ENCODE peak calls at places on chromosomes 2 and 18, in seven cellular contexts. A is thoracic aorta, I is left lung, D is heart left ventricle, W is Peyer's patch, F is fibroblast of lung, C is cardiac muscle cell. Y is an unnamed sample. For H3K4me1, the result is how much of the 10 kb centered on the place peaks cover.

GRCh38 chr18:3593381-3593903 is 143.5 kb downstream of the TGIF1 start:
- DNase-seq in A (no peak), I (no peak), D (no peak), W (no peak), F (peak), C (no peak), Y (no peak)

GRCh38 chr2:83081835-83082522 is 1377.1 kb downstream of the SUCLG1 start:
- DNase-seq in A (no peak), I (no peak), D (peak), W (no peak), F (peak), C (peak), Y (no peak)

GRCh38 chr18:32468147-32468845 is 2.4 kb downstream of the GAREM1 start:
- DNase-seq in A (no peak), I (no peak), D (no peak), W (no peak), F (peak), C (no peak), Y (no peak)

GRCh38 chr2:109247340-109247739 is 118.3 kb downstream of the SH3RF3 start:
- DNase-seq in A (no peak), I (no peak), D (no peak), W (no peak), F (no peak), C (no peak), Y (no peak)

GRCh38 chr2:191806396-191806795 is 40.5 kb downstream of the CAVIN2 start:
- DNase-seq in A (no peak), I (no peak), D (no peak), W (no peak), F (no peak), C (no peak), Y (no peak)

GRCh38 chr2:191844706-191845105 is 2.2 kb downstream of the CAVIN2 start:
- DNase-seq in A (no peak), I (no peak), D (no peak), W (no peak), F (no peak), C (no peak), Y (no peak)

GRCh38 chr18:22813648-22814328 is 119.3 kb upstream of the RBBP8 start:
- DNase-seq in A (no peak), I (no peak), D (no peak), W (no peak), F (peak), C (peak), Y (no peak)

GRCh38 chr2:133266075-133266925 is 302.0 kb downstream of the NCKAP5 start:
- DNase-seq in A (no peak), I (no peak), D (no peak), W (no peak), F (peak), C (peak), Y (no peak)

GRCh38 chr2:10188211-10188610 is 65.7 kb downstream of the RRM2 start:
- DNase-seq in A (no peak), I (no peak), D (no peak), W (no peak), F (peak), C (no peak), Y (no peak)
- TF ChIP-seq CTCF in A (no peak), I (no peak), D (no peak), W (peak), F (no peak), C (peak), Y (no peak)

DNA sequence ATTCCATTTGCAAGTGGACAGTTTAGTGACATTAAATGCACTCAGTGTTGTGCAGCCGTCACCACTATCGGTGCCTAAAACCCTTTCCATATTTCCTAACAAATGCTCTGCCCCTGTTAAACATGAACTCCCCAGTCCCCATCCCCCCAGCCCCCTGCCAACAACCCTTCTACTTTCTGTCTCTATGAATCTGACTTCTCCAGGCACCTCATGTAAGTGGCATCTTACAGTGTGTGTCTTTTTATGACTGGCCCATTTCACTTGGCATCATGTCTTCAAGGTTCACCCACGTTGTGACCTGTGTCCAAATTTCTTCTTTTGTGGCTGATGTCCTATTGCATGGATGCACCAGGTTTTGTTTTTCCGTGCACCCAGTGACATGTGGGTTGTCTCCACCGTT is 140.9 kb upstream of the GPC1 start:
- DNase-seq in A (no peak), I (no peak), D (no peak), W (no peak), F (no peak), C (no peak), Y (no peak)
- H3K4me1 ChIP-seq in A (under half), I (under half), D (under half), W (under half), F (under half), C (under half), Y (under half)

DNA sequence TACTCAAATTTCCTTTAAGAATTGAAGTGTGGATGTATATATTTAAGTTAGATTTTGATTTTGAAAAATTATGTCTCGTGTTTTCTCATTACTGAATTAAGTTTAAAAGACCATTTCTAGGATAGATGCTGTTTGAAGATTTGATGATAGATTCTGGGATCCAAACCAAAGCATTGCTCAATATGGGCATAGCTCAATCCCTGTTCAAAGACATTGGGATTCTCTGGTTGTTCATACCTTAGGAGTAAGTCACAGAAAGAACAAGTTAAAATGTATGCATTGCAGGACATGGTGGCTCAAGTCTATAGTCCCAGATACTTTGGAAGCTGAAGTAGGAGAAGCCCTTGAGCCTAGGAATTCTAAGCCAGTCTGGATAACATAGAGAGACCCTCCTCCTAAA is 622.3 kb downstream of the ADCYAP1 start:
- DNase-seq in A (no peak), I (no peak), D (no peak), W (no peak), F (no peak), C (no peak), Y (no peak)
- TF ChIP-seq CTCF in A (no peak), I (no peak), D (no peak), W (no peak), F (no peak), C (no peak), Y (no peak)

GRCh38 chr2:195562624-195563566 is 94.1 kb upstream of the SLC39A10 start:
- DNase-seq in A (no peak), I (no peak), D (no peak), W (no peak), F (no peak), C (no peak), Y (no peak)
- H3K4me1 ChIP-seq in A (under half), I (under half), D (under half), W (under half), F (under half), C (under half), Y (under half)

DNA sequence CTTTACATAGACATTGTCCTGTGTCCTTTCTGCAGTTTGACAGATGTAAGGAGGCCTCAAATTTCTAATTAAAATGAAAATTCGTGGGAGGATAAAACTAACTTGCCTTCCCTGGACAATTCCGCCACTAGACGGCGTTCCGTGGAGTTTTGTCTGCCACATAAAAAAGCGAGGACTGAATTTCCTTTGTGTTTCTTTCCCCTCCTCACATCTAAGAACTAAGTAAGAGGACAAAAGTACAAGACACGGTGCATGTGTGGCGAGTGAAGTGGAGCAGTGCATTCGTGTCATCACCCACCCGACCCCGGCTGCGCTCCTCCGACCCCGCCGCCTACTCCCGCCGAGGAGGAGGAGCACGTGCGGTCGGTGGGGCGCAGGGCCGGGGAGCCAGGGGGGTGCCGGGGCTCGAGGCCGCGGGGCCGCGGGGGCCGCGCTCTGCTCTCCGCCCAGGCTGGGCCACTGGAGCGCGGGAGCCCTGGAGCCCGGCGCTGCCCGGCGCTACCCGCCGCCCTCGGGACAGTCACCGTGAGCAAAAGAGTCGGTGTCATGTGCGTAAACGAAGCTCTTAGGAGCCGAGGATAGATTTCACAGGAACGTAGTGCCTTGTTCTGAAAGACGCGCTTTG is 10.8 kb downstream of the TBR1 start:
- DNase-seq in A (no peak), I (no peak), D (no peak), W (no peak), F (peak), C (no peak), Y (no peak)
- TF ChIP-seq CTCF in A (peak), I (no peak), D (peak), W (peak), F (peak), C (peak), Y (no peak)

GRCh38 chr2:71454221-71455010 is 1.1 kb downstream of the DYSF start:
- DNase-seq in A (no peak), I (no peak), D (peak), W (no peak), F (no peak), C (peak), Y (peak)
- H3K4me1 ChIP-seq in A (half or more), I (half or more), D (half or more), W (under half), F (under half), C (half or more), Y (half or more)

GRCh38 chr2:240425236-240425615 is 10.2 kb upstream of the GPC1 start:
- DNase-seq in A (no peak), I (no peak), D (no peak), W (no peak), F (no peak), C (no peak), Y (no peak)

GRCh38 chr2:240423788-240424191 is 11.7 kb upstream of the GPC1 start:
- DNase-seq in A (no peak), I (peak), D (peak), W (no peak), F (no peak), C (no peak), Y (no peak)

GRCh38 chr2:240425697-240426096 is 9.8 kb upstream of the GPC1 start:
- DNase-seq in A (no peak), I (peak), D (peak), W (no peak), F (no peak), C (no peak), Y (no peak)

GRCh38 chr2:240422683-240423329 is 12.7 kb upstream of the GPC1 start:
- DNase-seq in A (no peak), I (no peak), D (no peak), W (no peak), F (no peak), C (no peak), Y (no peak)

DNA sequence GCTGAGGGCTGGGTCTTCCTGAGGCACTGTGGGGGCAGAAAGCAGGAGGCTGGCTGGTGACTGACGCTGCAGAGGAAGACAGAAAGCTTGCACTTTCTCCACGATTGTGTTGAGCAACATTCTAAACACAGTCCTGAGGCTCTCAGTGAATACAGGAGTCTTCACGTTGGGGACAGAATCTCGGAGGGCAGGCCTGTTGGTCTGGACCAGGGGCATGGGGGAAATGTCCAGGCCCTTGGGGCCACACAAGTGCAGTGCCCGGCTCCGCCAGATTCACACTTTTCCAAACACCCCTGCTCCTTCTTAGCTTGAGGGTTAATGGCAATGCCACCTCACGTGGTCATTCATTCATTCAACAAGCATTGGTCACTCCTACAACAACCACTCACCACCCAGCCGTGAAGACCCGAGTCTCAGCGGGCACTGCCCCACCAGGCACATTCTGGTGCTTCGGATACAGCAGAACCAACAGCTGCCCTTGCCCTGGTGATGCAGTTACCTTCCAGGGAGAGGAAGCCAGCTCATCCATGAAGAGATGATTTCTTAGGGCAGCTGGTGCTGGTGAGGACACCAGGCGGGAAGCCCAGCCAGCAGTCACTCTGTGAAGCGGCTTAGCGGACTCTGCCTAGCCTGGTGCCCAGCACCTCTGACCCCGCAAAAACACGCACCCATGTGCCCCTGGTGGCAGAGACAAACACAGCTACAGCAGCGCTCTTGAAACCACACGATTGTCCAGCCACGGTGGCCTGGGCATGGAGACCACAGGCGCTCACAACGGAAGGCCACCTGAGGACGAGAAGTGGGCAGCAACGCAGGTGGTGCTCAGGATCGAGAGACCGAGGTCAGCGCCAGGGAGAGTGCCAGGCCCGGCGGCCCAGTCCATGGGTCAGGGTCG is 10.9 kb upstream of the GPC1 start:
- DNase-seq in A (no peak), I (peak), D (peak), W (no peak), F (no peak), C (no peak), Y (peak)
- TF ChIP-seq CTCF in A (no peak), I (no peak), D (no peak), W (no peak), F (no peak), C (no peak), Y (no peak)

DNA sequence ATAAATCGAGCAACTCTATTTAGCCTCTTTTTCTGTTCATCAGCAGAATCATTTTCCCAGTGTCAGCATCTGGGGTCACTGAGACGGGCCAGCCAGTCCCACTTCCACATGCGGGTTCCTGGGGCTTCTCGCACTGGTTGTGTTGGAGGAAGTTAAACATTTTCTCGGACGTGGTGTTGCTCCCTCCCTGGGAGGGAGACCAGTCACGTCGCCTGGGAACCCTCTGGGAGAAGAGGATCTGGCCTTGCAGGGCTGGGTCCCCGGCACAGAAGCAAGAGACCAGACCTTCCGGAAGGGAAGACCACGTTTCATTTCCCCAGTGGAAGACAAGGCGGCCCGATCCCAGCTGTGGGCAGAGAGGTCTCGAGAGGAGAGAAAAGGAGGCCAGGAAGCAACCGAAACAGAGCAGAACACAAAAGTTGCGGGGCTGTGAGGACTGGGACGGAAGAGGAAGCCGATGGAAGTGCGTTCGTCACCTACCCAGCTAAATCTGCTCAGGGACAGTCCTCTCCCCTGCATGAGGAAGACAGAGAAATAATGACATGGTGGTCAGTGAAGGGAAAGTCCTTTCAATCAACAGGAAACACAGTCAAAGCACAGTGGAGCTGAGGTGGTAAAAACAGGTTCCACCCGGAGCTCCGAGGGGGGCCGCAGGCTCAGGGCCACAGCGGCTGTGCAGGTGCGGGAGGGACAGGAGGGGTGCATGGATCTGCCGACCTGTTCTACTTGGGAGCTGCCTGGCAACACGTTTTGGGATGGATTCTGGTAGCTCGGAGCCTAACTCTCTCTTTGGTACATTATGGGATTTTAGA is 144.4 kb downstream of the MBP start:
- DNase-seq in A (no peak), I (peak), D (peak), W (peak), F (no peak), C (no peak), Y (no peak)
- H3K4me1 ChIP-seq in A (under half), I (under half), D (under half), W (under half), F (under half), C (under half), Y (under half)

GRCh38 chr2:42494434-42495233 is 852 bp upstream of the KCNG3 start:
- DNase-seq in A (no peak), I (peak), D (peak), W (peak), F (peak), C (peak), Y (peak)

GRCh38 chr2:42493468-42493884 is 306 bp downstream of the KCNG3 start:
- DNase-seq in A (no peak), I (no peak), D (no peak), W (no peak), F (no peak), C (no peak), Y (no peak)

GRCh38 chr2:42495611-42496010 is 1.8 kb upstream of the KCNG3 start:
- DNase-seq in A (no peak), I (no peak), D (no peak), W (no peak), F (no peak), C (no peak), Y (no peak)

GRCh38 chr2:42493885-42494433 is at the start of gene KCNG3:
- DNase-seq in A (no peak), I (peak), D (peak), W (peak), F (peak), C (peak), Y (peak)

DNA sequence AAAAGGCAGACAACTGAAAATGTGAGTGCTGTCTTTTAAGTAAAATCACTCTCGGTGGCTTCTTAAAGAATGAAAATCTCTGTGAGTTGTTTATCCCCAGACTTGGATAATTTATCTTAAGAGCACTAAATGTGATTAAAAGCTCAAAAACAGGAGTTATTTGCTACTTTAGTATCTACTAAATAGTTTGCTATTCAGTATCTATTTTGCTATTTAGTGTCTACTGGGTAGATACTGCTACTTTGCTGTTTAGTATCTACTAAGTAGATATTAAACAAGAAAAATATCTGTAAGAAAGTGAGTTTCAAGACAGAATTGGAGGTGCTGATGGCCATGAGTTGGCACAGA is 1.4 kb upstream of the KCNG3 start:
- DNase-seq in A (no peak), I (no peak), D (no peak), W (no peak), F (no peak), C (no peak), Y (no peak)
- TF ChIP-seq CTCF in A (no peak), I (no peak), D (no peak), W (no peak), F (no peak), C (no peak), Y (no peak)

GRCh38 chr2:18701981-18702380 is 112.6 kb upstream of the NT5C1B start:
- DNase-seq in A (no peak), I (no peak), D (no peak), W (no peak), F (peak), C (no peak), Y (no peak)
- H3K4me1 ChIP-seq in A (under half), I (under half), D (under half), W (under half), F (under half), C (under half), Y (under half)

Y was measured in tibial artery.